ENCODE peak calls at places on chromosome 4, in nine cellular contexts. One of them, this sample, is unnamed.

GRCh38 chr4:33104190-33104773 is 2384.1 kb downstream of the PCDH7 start:
- DNase-seq in amniotic stem cell: no peak
- DNase-seq in GDM1: no peak
- DNase-seq in activated naive CD4-positive, alpha-beta T cell treated with anti-CD3 and anti-CD28 coated beads for 36 hours: no peak
- DNase-seq in EL: no peak
- DNase-seq in stimulated activated CD8-positive, alpha-beta memory T cell treated with anti-CD3 and anti-CD28 coated beads, Interleukin-15, amount 100 ng/mL, for 24 hours: no peak
- DNase-seq in cardiac fibroblast: no peak
- DNase-seq in SW480: no peak
- DNase-seq in tibial artery: no peak
- DNase-seq in this sample: no peak

GRCh38 chr4:168319486-168320019 is 1.0 kb upstream of the DDX60 start:
- DNase-seq in amniotic stem cell: no peak
- DNase-seq in activated naive CD4-positive, alpha-beta T cell treated with anti-CD3 and anti-CD28 coated beads for 36 hours: no peak
- DNase-seq in stimulated activated CD8-positive, alpha-beta memory T cell treated with anti-CD3 and anti-CD28 coated beads, Interleukin-15, amount 100 ng/mL, for 24 hours: no peak
- DNase-seq in SW480: no peak
- DNase-seq in EL: peak; percentile 16
- DNase-seq in tibial artery: no peak
- DNase-seq in GDM1: no peak
- DNase-seq in cardiac fibroblast: no peak
- DNase-seq in this sample: no peak

GRCh38 chr4:84218002-84218401 is 281.1 kb downstream of the NKX6-1 start:
- DNase-seq in stimulated activated CD8-positive, alpha-beta memory T cell treated with anti-CD3 and anti-CD28 coated beads, Interleukin-15, amount 100 ng/mL, for 24 hours: no peak
- DNase-seq in amniotic stem cell: no peak
- DNase-seq in EL: no peak
- DNase-seq in tibial artery: no peak
- DNase-seq in cardiac fibroblast: no peak
- DNase-seq in GDM1: no peak
- DNase-seq in activated naive CD4-positive, alpha-beta T cell treated with anti-CD3 and anti-CD28 coated beads for 36 hours: no peak
- DNase-seq in SW480: no peak
- DNase-seq in this sample: no peak

GRCh38 chr4:3193531-3194203 is 55.3 kb upstream of the MSANTD1 start:
- DNase-seq in tibial artery: no peak
- DNase-seq in EL: no peak
- DNase-seq in cardiac fibroblast: peak; percentile 22
- DNase-seq in amniotic stem cell: no peak
- DNase-seq in activated naive CD4-positive, alpha-beta T cell treated with anti-CD3 and anti-CD28 coated beads for 36 hours: no peak
- DNase-seq in GDM1: no peak
- DNase-seq in SW480: peak; percentile 30
- DNase-seq in stimulated activated CD8-positive, alpha-beta memory T cell treated with anti-CD3 and anti-CD28 coated beads, Interleukin-15, amount 100 ng/mL, for 24 hours: no peak
- DNase-seq in this sample: no peak

GRCh38 chr4:105909699-105910340 is 14.5 kb downstream of the NPNT start:
- DNase-seq in amniotic stem cell: no peak
- DNase-seq in activated naive CD4-positive, alpha-beta T cell treated with anti-CD3 and anti-CD28 coated beads for 36 hours: no peak
- DNase-seq in GDM1: no peak
- DNase-seq in tibial artery: no peak
- DNase-seq in SW480: peak; percentile 29
- DNase-seq in cardiac fibroblast: no peak
- DNase-seq in EL: no peak
- DNase-seq in stimulated activated CD8-positive, alpha-beta memory T cell treated with anti-CD3 and anti-CD28 coated beads, Interleukin-15, amount 100 ng/mL, for 24 hours: no peak
- DNase-seq in this sample: no peak

GRCh38 chr4:86918539-86919072 is 16.2 kb upstream of the AFF1 start:
- DNase-seq in stimulated activated CD8-positive, alpha-beta memory T cell treated with anti-CD3 and anti-CD28 coated beads, Interleukin-15, amount 100 ng/mL, for 24 hours: no peak
- DNase-seq in GDM1: no peak
- DNase-seq in amniotic stem cell: no peak
- DNase-seq in SW480: no peak
- DNase-seq in tibial artery: no peak
- DNase-seq in EL: peak; percentile 87
- DNase-seq in cardiac fibroblast: peak; percentile 86
- DNase-seq in activated naive CD4-positive, alpha-beta T cell treated with anti-CD3 and anti-CD28 coated beads for 36 hours: no peak
- DNase-seq in this sample: no peak

GRCh38 chr4:181854142-181854541 is 389.1 kb upstream of the TENM3 start:
- DNase-seq in amniotic stem cell: no peak
- DNase-seq in SW480: no peak
- DNase-seq in cardiac fibroblast: no peak
- DNase-seq in stimulated activated CD8-positive, alpha-beta memory T cell treated with anti-CD3 and anti-CD28 coated beads, Interleukin-15, amount 100 ng/mL, for 24 hours: no peak
- DNase-seq in tibial artery: no peak
- DNase-seq in activated naive CD4-positive, alpha-beta T cell treated with anti-CD3 and anti-CD28 coated beads for 36 hours: no peak
- DNase-seq in EL: peak; percentile 16
- DNase-seq in GDM1: no peak
- DNase-seq in this sample: no peak

GRCh38 chr4:142909908-142910307 is 63.8 kb upstream of the INPP4B start:
- DNase-seq in tibial artery: no peak
- DNase-seq in activated naive CD4-positive, alpha-beta T cell treated with anti-CD3 and anti-CD28 coated beads for 36 hours: no peak
- DNase-seq in SW480: no peak
- DNase-seq in cardiac fibroblast: no peak
- DNase-seq in stimulated activated CD8-positive, alpha-beta memory T cell treated with anti-CD3 and anti-CD28 coated beads, Interleukin-15, amount 100 ng/mL, for 24 hours: no peak
- DNase-seq in EL: no peak
- DNase-seq in GDM1: no peak
- DNase-seq in amniotic stem cell: no peak
- DNase-seq in this sample: no peak

GRCh38 chr4:104677122-104677521 is 182.4 kb upstream of the CXXC4 start:
- DNase-seq in tibial artery: no peak
- DNase-seq in GDM1: no peak
- DNase-seq in cardiac fibroblast: no peak
- DNase-seq in activated naive CD4-positive, alpha-beta T cell treated with anti-CD3 and anti-CD28 coated beads for 36 hours: no peak
- DNase-seq in EL: no peak
- DNase-seq in stimulated activated CD8-positive, alpha-beta memory T cell treated with anti-CD3 and anti-CD28 coated beads, Interleukin-15, amount 100 ng/mL, for 24 hours: no peak
- DNase-seq in SW480: no peak
- DNase-seq in amniotic stem cell: no peak
- DNase-seq in this sample: no peak

GRCh38 chr4:74123065-74123728 is 24.2 kb upstream of the CXCL2 start:
- DNase-seq in amniotic stem cell: no peak
- DNase-seq in SW480: no peak
- DNase-seq in EL: peak; percentile 22
- DNase-seq in GDM1: no peak
- DNase-seq in cardiac fibroblast: peak; percentile 98
- DNase-seq in activated naive CD4-positive, alpha-beta T cell treated with anti-CD3 and anti-CD28 coated beads for 36 hours: no peak
- DNase-seq in stimulated activated CD8-positive, alpha-beta memory T cell treated with anti-CD3 and anti-CD28 coated beads, Interleukin-15, amount 100 ng/mL, for 24 hours: no peak
- DNase-seq in tibial artery: peak; percentile 74
- DNase-seq in this sample: no peak

GRCh38 chr4:9996319-9997110 is 24.8 kb downstream of the SLC2A9 start:
- DNase-seq in stimulated activated CD8-positive, alpha-beta memory T cell treated with anti-CD3 and anti-CD28 coated beads, Interleukin-15, amount 100 ng/mL, for 24 hours: no peak
- DNase-seq in EL: peak; percentile 34
- DNase-seq in tibial artery: no peak
- DNase-seq in cardiac fibroblast: peak; percentile 71
- DNase-seq in activated naive CD4-positive, alpha-beta T cell treated with anti-CD3 and anti-CD28 coated beads for 36 hours: no peak
- DNase-seq in amniotic stem cell: no peak
- DNase-seq in SW480: peak; percentile 28
- DNase-seq in GDM1: no peak
- DNase-seq in this sample: no peak

GRCh38 chr4:40621592-40622512 is 7.8 kb downstream of the RBM47 start:
- DNase-seq in GDM1: peak; percentile 79
- DNase-seq in EL: peak; percentile 95
- DNase-seq in cardiac fibroblast: peak; percentile 99
- DNase-seq in activated naive CD4-positive, alpha-beta T cell treated with anti-CD3 and anti-CD28 coated beads for 36 hours: peak; percentile 57
- DNase-seq in tibial artery: peak; percentile 80
- DNase-seq in SW480: peak; percentile 80
- DNase-seq in stimulated activated CD8-positive, alpha-beta memory T cell treated with anti-CD3 and anti-CD28 coated beads, Interleukin-15, amount 100 ng/mL, for 24 hours: no peak
- DNase-seq in amniotic stem cell: peak; percentile 82
- DNase-seq in this sample: peak; percentile 17

GRCh38 chr4:152690706-152691651 is 11.2 kb upstream of the TMEM154 start:
- DNase-seq in stimulated activated CD8-positive, alpha-beta memory T cell treated with anti-CD3 and anti-CD28 coated beads, Interleukin-15, amount 100 ng/mL, for 24 hours: no peak
- DNase-seq in GDM1: no peak
- DNase-seq in cardiac fibroblast: peak; percentile 4
- DNase-seq in SW480: peak; percentile 14
- DNase-seq in tibial artery: no peak
- DNase-seq in amniotic stem cell: no peak
- DNase-seq in activated naive CD4-positive, alpha-beta T cell treated with anti-CD3 and anti-CD28 coated beads for 36 hours: no peak
- DNase-seq in EL: peak; percentile 29
- DNase-seq in this sample: no peak

GRCh38 chr4:75497133-75497532 is 17.1 kb downstream of the RCHY1 start:
- DNase-seq in SW480: no peak
- DNase-seq in cardiac fibroblast: peak; percentile 54
- DNase-seq in GDM1: no peak
- DNase-seq in stimulated activated CD8-positive, alpha-beta memory T cell treated with anti-CD3 and anti-CD28 coated beads, Interleukin-15, amount 100 ng/mL, for 24 hours: no peak
- DNase-seq in EL: peak; percentile 11
- DNase-seq in amniotic stem cell: no peak
- DNase-seq in tibial artery: no peak
- DNase-seq in activated naive CD4-positive, alpha-beta T cell treated with anti-CD3 and anti-CD28 coated beads for 36 hours: no peak
- DNase-seq in this sample: no peak

GRCh38 chr4:91448668-91449330 is 855.0 kb upstream of the GRID2 start:
- DNase-seq in cardiac fibroblast: peak; percentile 8
- DNase-seq in GDM1: no peak
- DNase-seq in activated naive CD4-positive, alpha-beta T cell treated with anti-CD3 and anti-CD28 coated beads for 36 hours: no peak
- DNase-seq in EL: no peak
- DNase-seq in tibial artery: no peak
- DNase-seq in amniotic stem cell: no peak
- DNase-seq in SW480: peak; percentile 41
- DNase-seq in stimulated activated CD8-positive, alpha-beta memory T cell treated with anti-CD3 and anti-CD28 coated beads, Interleukin-15, amount 100 ng/mL, for 24 hours: no peak
- DNase-seq in this sample: no peak

GRCh38 chr4:153792893-153793227 is 4.0 kb upstream of the SFRP2 start:
- DNase-seq in SW480: no peak
- DNase-seq in amniotic stem cell: no peak
- DNase-seq in cardiac fibroblast: no peak
- DNase-seq in activated naive CD4-positive, alpha-beta T cell treated with anti-CD3 and anti-CD28 coated beads for 36 hours: no peak
- DNase-seq in stimulated activated CD8-positive, alpha-beta memory T cell treated with anti-CD3 and anti-CD28 coated beads, Interleukin-15, amount 100 ng/mL, for 24 hours: no peak
- DNase-seq in EL: no peak
- DNase-seq in GDM1: no peak
- DNase-seq in tibial artery: no peak
- DNase-seq in this sample: no peak

GRCh38 chr4:152935661-152936445 is at the start of gene FHDC1:
- DNase-seq in stimulated activated CD8-positive, alpha-beta memory T cell treated with anti-CD3 and anti-CD28 coated beads, Interleukin-15, amount 100 ng/mL, for 24 hours: no peak
- DNase-seq in activated naive CD4-positive, alpha-beta T cell treated with anti-CD3 and anti-CD28 coated beads for 36 hours: peak; percentile 31
- DNase-seq in EL: peak; percentile 38
- DNase-seq in tibial artery: no peak
- DNase-seq in amniotic stem cell: no peak
- DNase-seq in GDM1: peak; percentile 3
- DNase-seq in cardiac fibroblast: no peak
- DNase-seq in SW480: peak; percentile 85
- DNase-seq in this sample: no peak

GRCh38 chr4:174213734-174214101 is 69.7 kb downstream of the FBXO8 start:
- DNase-seq in tibial artery: no peak
- DNase-seq in SW480: no peak
- DNase-seq in GDM1: no peak
- DNase-seq in cardiac fibroblast: no peak
- DNase-seq in amniotic stem cell: no peak
- DNase-seq in EL: no peak
- DNase-seq in activated naive CD4-positive, alpha-beta T cell treated with anti-CD3 and anti-CD28 coated beads for 36 hours: no peak
- DNase-seq in stimulated activated CD8-positive, alpha-beta memory T cell treated with anti-CD3 and anti-CD28 coated beads, Interleukin-15, amount 100 ng/mL, for 24 hours: no peak
- DNase-seq in this sample: no peak

GRCh38 chr4:106763044-106763443 is 273.1 kb downstream of the DKK2 start:
- DNase-seq in EL: no peak
- DNase-seq in GDM1: no peak
- DNase-seq in SW480: no peak
- DNase-seq in tibial artery: no peak
- DNase-seq in cardiac fibroblast: peak; percentile 28
- DNase-seq in stimulated activated CD8-positive, alpha-beta memory T cell treated with anti-CD3 and anti-CD28 coated beads, Interleukin-15, amount 100 ng/mL, for 24 hours: no peak
- DNase-seq in amniotic stem cell: no peak
- DNase-seq in activated naive CD4-positive, alpha-beta T cell treated with anti-CD3 and anti-CD28 coated beads for 36 hours: no peak
- DNase-seq in this sample: no peak

GRCh38 chr4:168076989-168077725 is 15.2 kb upstream of the ANXA10 start:
- DNase-seq in amniotic stem cell: peak; percentile 25
- DNase-seq in cardiac fibroblast: peak; percentile 89
- DNase-seq in EL: peak; percentile 60
- DNase-seq in GDM1: peak; percentile 22
- DNase-seq in tibial artery: no peak
- DNase-seq in SW480: peak; percentile 38
- DNase-seq in activated naive CD4-positive, alpha-beta T cell treated with anti-CD3 and anti-CD28 coated beads for 36 hours: peak; percentile 76
- DNase-seq in stimulated activated CD8-positive, alpha-beta memory T cell treated with anti-CD3 and anti-CD28 coated beads, Interleukin-15, amount 100 ng/mL, for 24 hours: no peak
- DNase-seq in this sample: no peak

GRCh38 chr4:86498560-86499166 is 95.5 kb upstream of the PTPN13 start:
- DNase-seq in amniotic stem cell: peak; percentile 23
- DNase-seq in tibial artery: no peak
- DNase-seq in SW480: peak; percentile 68
- DNase-seq in cardiac fibroblast: peak; percentile 74
- DNase-seq in EL: peak; percentile 69
- DNase-seq in activated naive CD4-positive, alpha-beta T cell treated with anti-CD3 and anti-CD28 coated beads for 36 hours: no peak
- DNase-seq in GDM1: peak; percentile 38
- DNase-seq in stimulated activated CD8-positive, alpha-beta memory T cell treated with anti-CD3 and anti-CD28 coated beads, Interleukin-15, amount 100 ng/mL, for 24 hours: no peak
- DNase-seq in this sample: no peak

GRCh38 chr4:53716011-53716410 is 124.7 kb upstream of the LNX1 start:
- DNase-seq in EL: peak; percentile 24
- DNase-seq in GDM1: no peak
- DNase-seq in amniotic stem cell: no peak
- DNase-seq in activated naive CD4-positive, alpha-beta T cell treated with anti-CD3 and anti-CD28 coated beads for 36 hours: no peak
- DNase-seq in stimulated activated CD8-positive, alpha-beta memory T cell treated with anti-CD3 and anti-CD28 coated beads, Interleukin-15, amount 100 ng/mL, for 24 hours: no peak
- DNase-seq in SW480: no peak
- DNase-seq in tibial artery: no peak
- DNase-seq in cardiac fibroblast: no peak
- DNase-seq in this sample: no peak

GRCh38 chr4:27318740-27319139 is 458.1 kb downstream of the STIM2 start:
- DNase-seq in activated naive CD4-positive, alpha-beta T cell treated with anti-CD3 and anti-CD28 coated beads for 36 hours: peak; percentile 50
- DNase-seq in EL: peak; percentile 63
- DNase-seq in tibial artery: no peak
- DNase-seq in amniotic stem cell: no peak
- DNase-seq in cardiac fibroblast: peak; percentile 10
- DNase-seq in GDM1: peak; percentile 40
- DNase-seq in SW480: peak; percentile 26
- DNase-seq in stimulated activated CD8-positive, alpha-beta memory T cell treated with anti-CD3 and anti-CD28 coated beads, Interleukin-15, amount 100 ng/mL, for 24 hours: no peak
- DNase-seq in this sample: no peak

GRCh38 chr4:40685300-40685699 is 55.6 kb upstream of the RBM47 start:
- DNase-seq in activated naive CD4-positive, alpha-beta T cell treated with anti-CD3 and anti-CD28 coated beads for 36 hours: no peak
- DNase-seq in EL: peak; percentile 84
- DNase-seq in amniotic stem cell: peak; percentile 23
- DNase-seq in SW480: peak; percentile 48
- DNase-seq in tibial artery: no peak
- DNase-seq in GDM1: no peak
- DNase-seq in cardiac fibroblast: peak; percentile 18
- DNase-seq in stimulated activated CD8-positive, alpha-beta memory T cell treated with anti-CD3 and anti-CD28 coated beads, Interleukin-15, amount 100 ng/mL, for 24 hours: no peak
- DNase-seq in this sample: no peak

GRCh38 chr4:52317361-52317879 is 266.3 kb downstream of the SPATA18 start:
- DNase-seq in activated naive CD4-positive, alpha-beta T cell treated with anti-CD3 and anti-CD28 coated beads for 36 hours: no peak
- DNase-seq in amniotic stem cell: no peak
- DNase-seq in cardiac fibroblast: no peak
- DNase-seq in GDM1: no peak
- DNase-seq in SW480: no peak
- DNase-seq in stimulated activated CD8-positive, alpha-beta memory T cell treated with anti-CD3 and anti-CD28 coated beads, Interleukin-15, amount 100 ng/mL, for 24 hours: no peak
- DNase-seq in EL: no peak
- DNase-seq in tibial artery: no peak
- DNase-seq in this sample: no peak

GRCh38 chr4:109648266-109648996 is 54.8 kb downstream of the CASP6 start:
- DNase-seq in cardiac fibroblast: peak; percentile 23
- DNase-seq in amniotic stem cell: no peak
- DNase-seq in EL: no peak
- DNase-seq in stimulated activated CD8-positive, alpha-beta memory T cell treated with anti-CD3 and anti-CD28 coated beads, Interleukin-15, amount 100 ng/mL, for 24 hours: no peak
- DNase-seq in tibial artery: no peak
- DNase-seq in GDM1: no peak
- DNase-seq in activated naive CD4-positive, alpha-beta T cell treated with anti-CD3 and anti-CD28 coated beads for 36 hours: no peak
- DNase-seq in SW480: no peak
- DNase-seq in this sample: peak; percentile 8

GRCh38 chr4:13143234-13143633 is 340.9 kb downstream of the RAB28 start:
- DNase-seq in cardiac fibroblast: no peak
- DNase-seq in tibial artery: no peak
- DNase-seq in SW480: no peak
- DNase-seq in stimulated activated CD8-positive, alpha-beta memory T cell treated with anti-CD3 and anti-CD28 coated beads, Interleukin-15, amount 100 ng/mL, for 24 hours: no peak
- DNase-seq in activated naive CD4-positive, alpha-beta T cell treated with anti-CD3 and anti-CD28 coated beads for 36 hours: no peak
- DNase-seq in GDM1: no peak
- DNase-seq in EL: no peak
- DNase-seq in amniotic stem cell: no peak
- DNase-seq in this sample: no peak

GRCh38 chr4:182875471-182875870 is 41.7 kb downstream of the DCTD start:
- DNase-seq in activated naive CD4-positive, alpha-beta T cell treated with anti-CD3 and anti-CD28 coated beads for 36 hours: no peak
- DNase-seq in EL: no peak
- DNase-seq in amniotic stem cell: no peak
- DNase-seq in stimulated activated CD8-positive, alpha-beta memory T cell treated with anti-CD3 and anti-CD28 coated beads, Interleukin-15, amount 100 ng/mL, for 24 hours: no peak
- DNase-seq in GDM1: no peak
- DNase-seq in tibial artery: peak; percentile 40
- DNase-seq in SW480: no peak
- DNase-seq in cardiac fibroblast: no peak
- DNase-seq in this sample: no peak

GRCh38 chr4:107854326-107855030 is 29.7 kb downstream of the SGMS2 start:
- DNase-seq in SW480: no peak
- DNase-seq in cardiac fibroblast: peak; percentile 85
- DNase-seq in stimulated activated CD8-positive, alpha-beta memory T cell treated with anti-CD3 and anti-CD28 coated beads, Interleukin-15, amount 100 ng/mL, for 24 hours: no peak
- DNase-seq in EL: peak; percentile 30
- DNase-seq in GDM1: no peak
- DNase-seq in amniotic stem cell: no peak
- DNase-seq in activated naive CD4-positive, alpha-beta T cell treated with anti-CD3 and anti-CD28 coated beads for 36 hours: no peak
- DNase-seq in tibial artery: no peak
- DNase-seq in this sample: no peak

GRCh38 chr4:152265149-152265621 is 270.7 kb downstream of the FBXW7 start:
- DNase-seq in stimulated activated CD8-positive, alpha-beta memory T cell treated with anti-CD3 and anti-CD28 coated beads, Interleukin-15, amount 100 ng/mL, for 24 hours: no peak
- DNase-seq in activated naive CD4-positive, alpha-beta T cell treated with anti-CD3 and anti-CD28 coated beads for 36 hours: no peak
- DNase-seq in GDM1: no peak
- DNase-seq in SW480: no peak
- DNase-seq in cardiac fibroblast: peak; percentile 87
- DNase-seq in EL: peak; percentile 21
- DNase-seq in tibial artery: no peak
- DNase-seq in amniotic stem cell: no peak
- DNase-seq in this sample: peak; percentile 73

GRCh38 chr4:4364486-4365208 is 22.3 kb upstream of the NSG1 start:
- DNase-seq in amniotic stem cell: no peak
- DNase-seq in GDM1: no peak
- DNase-seq in activated naive CD4-positive, alpha-beta T cell treated with anti-CD3 and anti-CD28 coated beads for 36 hours: no peak
- DNase-seq in EL: no peak
- DNase-seq in stimulated activated CD8-positive, alpha-beta memory T cell treated with anti-CD3 and anti-CD28 coated beads, Interleukin-15, amount 100 ng/mL, for 24 hours: no peak
- DNase-seq in tibial artery: no peak
- DNase-seq in SW480: no peak
- DNase-seq in cardiac fibroblast: no peak
- DNase-seq in this sample: no peak

This sample was measured in brain pericyte.